ENCODE peak calls at places on chromosome 3, in five cellular contexts. One of them, this sample, is unnamed. For H3K4me1, the result is how much of the 10 kb centered on the place peaks cover.

GRCh38 chr3:48502728-48503168 is 1.2 kb downstream of the SHISA5 start:
- DNase-seq in psoas muscle: peak
- DNase-seq in A549: no peak
- DNase-seq in transverse colon: peak
- DNase-seq in mucosa of descending colon: no peak
- DNase-seq in this sample: no peak

GRCh38 chr3:107271787-107272387 is 105.4 kb upstream of the CCDC54 start:
- DNase-seq in transverse colon: no peak
- DNase-seq in mucosa of descending colon: no peak
- DNase-seq in psoas muscle: no peak
- DNase-seq in A549: peak
- DNase-seq in this sample: no peak

GRCh38 chr3:30775070-30775469 is 119.4 kb downstream of the GADL1 start:
- DNase-seq in mucosa of descending colon: no peak
- DNase-seq in psoas muscle: no peak
- DNase-seq in transverse colon: no peak
- DNase-seq in A549: no peak
- DNase-seq in this sample: no peak

GRCh38 chr3:133413166-133414020 is 13.5 kb downstream of the BFSP2 start:
- DNase-seq in psoas muscle: no peak
- DNase-seq in transverse colon: no peak
- DNase-seq in A549: no peak
- DNase-seq in mucosa of descending colon: no peak
- DNase-seq in this sample: no peak

GRCh38 chr3:187919535-187919934 is 174.3 kb upstream of the BCL6 start:
- DNase-seq in psoas muscle: no peak
- DNase-seq in transverse colon: no peak
- DNase-seq in mucosa of descending colon: no peak
- DNase-seq in A549: no peak
- DNase-seq in this sample: no peak

GRCh38 chr3:36394176-36394575 is 13.9 kb downstream of the STAC start:
- DNase-seq in A549: no peak
- DNase-seq in transverse colon: no peak
- DNase-seq in psoas muscle: no peak
- DNase-seq in mucosa of descending colon: no peak
- DNase-seq in this sample: no peak

GRCh38 chr3:8816106-8816505 is 46.7 kb upstream of the OXTR start:
- DNase-seq in A549: no peak
- DNase-seq in transverse colon: no peak
- DNase-seq in psoas muscle: no peak
- DNase-seq in mucosa of descending colon: no peak
- DNase-seq in this sample: no peak

GRCh38 chr3:162538906-162539305 is 1042.3 kb downstream of the OTOL1 start:
- DNase-seq in mucosa of descending colon: no peak
- DNase-seq in A549: no peak
- DNase-seq in psoas muscle: no peak
- DNase-seq in transverse colon: no peak
- DNase-seq in this sample: no peak

GRCh38 chr3:190566043-190566933 is 52.4 kb downstream of the IL1RAP start:
- DNase-seq in transverse colon: peak
- DNase-seq in mucosa of descending colon: peak
- DNase-seq in psoas muscle: peak
- DNase-seq in A549: peak
- DNase-seq in this sample: no peak

GRCh38 chr3:97340940-97341339 is 423.6 kb upstream of the ARL6 start:
- DNase-seq in mucosa of descending colon: no peak
- DNase-seq in transverse colon: no peak
- DNase-seq in A549: no peak
- DNase-seq in psoas muscle: no peak
- DNase-seq in this sample: no peak

GRCh38 chr3:172104471-172105072 is 65.2 kb downstream of the FNDC3B start:
- DNase-seq in A549: no peak
- DNase-seq in psoas muscle: no peak
- DNase-seq in transverse colon: no peak
- DNase-seq in mucosa of descending colon: no peak
- DNase-seq in this sample: no peak

GRCh38 chr3:172106037-172106559 is 66.7 kb downstream of the FNDC3B start:
- DNase-seq in psoas muscle: no peak
- DNase-seq in mucosa of descending colon: no peak
- DNase-seq in A549: no peak
- DNase-seq in transverse colon: no peak
- DNase-seq in this sample: no peak

GRCh38 chr3:172102883-172103310 is 63.5 kb downstream of the FNDC3B start:
- DNase-seq in mucosa of descending colon: no peak
- DNase-seq in A549: no peak
- DNase-seq in psoas muscle: no peak
- DNase-seq in transverse colon: no peak
- DNase-seq in this sample: no peak

GRCh38 chr3:172102123-172102882 is 62.9 kb downstream of the FNDC3B start:
- DNase-seq in mucosa of descending colon: peak
- DNase-seq in A549: no peak
- DNase-seq in transverse colon: peak
- DNase-seq in psoas muscle: no peak
- DNase-seq in this sample: no peak

GRCh38 chr3:172103724-172104123 is 64.3 kb downstream of the FNDC3B start:
- DNase-seq in mucosa of descending colon: no peak
- DNase-seq in A549: no peak
- DNase-seq in psoas muscle: no peak
- DNase-seq in transverse colon: no peak
- DNase-seq in this sample: no peak
- H3K4me1 ChIP-seq in mucosa of descending colon: under half
- H3K4me1 ChIP-seq in A549: half or more
- H3K4me1 ChIP-seq in psoas muscle: half or more
- H3K4me1 ChIP-seq in transverse colon: half or more
- H3K4me1 ChIP-seq in this sample: under half

GRCh38 chr3:127671523-127672428 is 976 bp upstream of the ABTB1 start:
- DNase-seq in A549: no peak
- DNase-seq in psoas muscle: peak
- DNase-seq in transverse colon: no peak
- DNase-seq in mucosa of descending colon: peak
- DNase-seq in this sample: peak
- TF ChIP-seq CTCF in A549: no peak
- TF ChIP-seq CTCF in psoas muscle: no peak
- TF ChIP-seq CTCF in transverse colon: no peak
- TF ChIP-seq CTCF in mucosa of descending colon: no peak
- TF ChIP-seq CTCF in this sample: no peak

DNA sequence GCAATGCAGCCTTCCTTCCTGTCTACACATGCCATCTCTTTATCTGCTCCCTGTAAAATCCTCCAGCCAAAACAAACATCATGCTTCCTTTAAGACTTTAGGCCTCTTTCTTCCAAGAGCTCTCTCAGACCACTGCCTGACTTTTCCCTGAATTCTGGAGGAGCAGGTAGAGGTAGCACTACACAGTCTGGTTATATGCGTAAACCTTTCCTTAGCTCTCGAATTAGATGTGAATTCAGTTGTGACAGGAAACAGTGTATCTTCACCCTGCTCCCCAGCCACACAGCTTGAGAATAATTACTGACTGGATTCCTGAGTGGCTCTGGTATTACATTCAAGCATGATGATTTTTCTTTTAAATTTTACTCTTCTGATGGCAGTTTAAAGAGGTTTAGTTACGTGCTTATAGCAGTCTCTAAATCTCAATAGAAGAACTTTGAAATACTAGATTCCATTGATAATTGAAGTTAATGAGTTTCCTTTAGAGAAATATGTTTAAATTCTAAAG is 98.7 kb downstream of the FNDC3B start:
- DNase-seq in mucosa of descending colon: no peak
- DNase-seq in A549: no peak
- DNase-seq in transverse colon: no peak
- DNase-seq in psoas muscle: no peak
- DNase-seq in this sample: no peak
- H3K4me1 ChIP-seq in mucosa of descending colon: half or more
- H3K4me1 ChIP-seq in A549: half or more
- H3K4me1 ChIP-seq in transverse colon: half or more
- H3K4me1 ChIP-seq in psoas muscle: half or more
- H3K4me1 ChIP-seq in this sample: half or more

GRCh38 chr3:11272913-11273574 is 847 bp downstream of the ATG7 start:
- DNase-seq in A549: no peak
- DNase-seq in psoas muscle: no peak
- DNase-seq in mucosa of descending colon: no peak
- DNase-seq in transverse colon: no peak
- DNase-seq in this sample: no peak
- TF ChIP-seq CTCF in A549: no peak
- TF ChIP-seq CTCF in psoas muscle: no peak
- TF ChIP-seq CTCF in mucosa of descending colon: no peak
- TF ChIP-seq CTCF in transverse colon: no peak
- TF ChIP-seq CTCF in this sample: no peak

GRCh38 chr3:141070727-141071357 is 19.7 kb downstream of the SPSB4 start:
- DNase-seq in transverse colon: no peak
- DNase-seq in psoas muscle: no peak
- DNase-seq in mucosa of descending colon: no peak
- DNase-seq in A549: no peak
- DNase-seq in this sample: no peak
- H3K4me1 ChIP-seq in transverse colon: under half
- H3K4me1 ChIP-seq in psoas muscle: under half
- H3K4me1 ChIP-seq in mucosa of descending colon: under half
- H3K4me1 ChIP-seq in A549: under half
- H3K4me1 ChIP-seq in this sample: under half

This sample was measured in Peyer's patch.